ENCODE peak calls at places on chromosome 15, in five cellular contexts. T, Z, D, M and H are unnamed samples.

GRCh38 chr15:92848852-92849598 is 51.1 kb upstream of the CHD2 start:
- DNase-seq in M (peak), T (no peak), D (peak), Z (no peak), H (peak)

GRCh38 chr15:58546635-58547627 is 115.1 kb downstream of the LIPC start:
- DNase-seq in Z (peak), T (peak), D (peak), M (peak), H (peak)

GRCh38 chr15:64975390-64975789 is 14.3 kb downstream of the SPG21 start:
- DNase-seq in D (no peak), T (no peak), Z (no peak), M (peak), H (no peak)

GRCh38 chr15:101494251-101494796 is 4.8 kb upstream of the PCSK6 start:
- DNase-seq in Z (no peak), M (no peak), T (no peak), D (no peak), H (no peak)

GRCh38 chr15:79702621-79703020 is 194.2 kb downstream of the MTHFS start:
- DNase-seq in M (peak), D (peak), Z (no peak), T (no peak), H (no peak)

GRCh38 chr15:64180235-64180824 is 17.5 kb upstream of the PPIB start:
- DNase-seq in M (no peak), T (no peak), Z (no peak), D (no peak), H (no peak)

GRCh38 chr15:63292771-63293170 is 15.4 kb downstream of the APH1B start:
- DNase-seq in M (peak), D (peak), Z (no peak), T (no peak), H (peak)

GRCh38 chr15:51726302-51727073 is 11.0 kb downstream of the LYSMD2 start:
- DNase-seq in Z (peak), T (peak), M (peak), D (peak), H (peak)

GRCh38 chr15:33154366-33155166 is 39.9 kb downstream of the FMN1 start:
- DNase-seq in M (peak), Z (no peak), D (peak), T (no peak), H (peak)

GRCh38 chr15:92062505-92062904 is 209.0 kb downstream of the SLCO3A1 start:
- DNase-seq in Z (no peak), M (no peak), D (no peak), T (no peak), H (no peak)

GRCh38 chr15:73596214-73596613 is 37.0 kb downstream of the NPTN start:
- DNase-seq in M (no peak), T (no peak), Z (no peak), D (peak), H (no peak)

GRCh38 chr15:74958320-74958907 is 1.8 kb upstream of the RPP25 start:
- DNase-seq in T (peak), Z (peak), M (no peak), D (no peak), H (no peak)

GRCh38 chr15:81253846-81254245 is 57.2 kb downstream of the IL16 start:
- DNase-seq in Z (no peak), D (no peak), M (no peak), T (no peak), H (no peak)

GRCh38 chr15:29675791-29676301 is 146.4 kb downstream of the TJP1 start:
- DNase-seq in T (no peak), Z (no peak), M (no peak), D (no peak), H (no peak)

GRCh38 chr15:43648649-43649429 is at the start of gene CATSPER2:
- DNase-seq in Z (no peak), M (no peak), T (no peak), D (no peak), H (no peak)

GRCh38 chr15:29913528-29914135 is 91.4 kb upstream of the TJP1 start:
- DNase-seq in M (peak), Z (no peak), D (peak), T (no peak), H (peak)

GRCh38 chr15:28919679-28920655 is 34.2 kb downstream of the APBA2 start:
- DNase-seq in D (no peak), M (no peak), Z (no peak), T (no peak), H (no peak)

GRCh38 chr15:67186226-67186649 is 68.2 kb downstream of the AAGAB start:
- DNase-seq in T (peak), D (no peak), Z (peak), M (no peak), H (peak)

GRCh38 chr15:38665586-38665985 is 101.0 kb upstream of the RASGRP1 start:
- DNase-seq in M (no peak), T (no peak), D (no peak), Z (no peak), H (no peak)

GRCh38 chr15:30023798-30024295 is 58.9 kb upstream of the GOLGA8J start:
- DNase-seq in D (peak), Z (no peak), T (no peak), M (peak), H (peak)

GRCh38 chr15:39242345-39242744 is 338.5 kb upstream of the THBS1 start:
- DNase-seq in D (peak), M (peak), Z (no peak), T (no peak), H (peak)

GRCh38 chr15:88649753-88650551 is 11.1 kb downstream of the ISG20 start:
- DNase-seq in M (no peak), D (no peak), Z (no peak), T (no peak), H (no peak)

GRCh38 chr15:98956796-98957553 is 50.6 kb downstream of the PGPEP1L start:
- DNase-seq in M (no peak), Z (no peak), D (no peak), T (no peak), H (no peak)

GRCh38 chr15:89998923-89999675 is 2.0 kb upstream of the ZNF710 start:
- DNase-seq in Z (no peak), D (no peak), M (no peak), T (no peak), H (no peak)

GRCh38 chr15:58453931-58454793 is 22.4 kb downstream of the LIPC start:
- DNase-seq in M (no peak), T (no peak), Z (no peak), D (no peak), H (no peak)

GRCh38 chr15:26674467-26674866 is 98.4 kb downstream of the GABRB3 start:
- DNase-seq in T (no peak), D (no peak), Z (no peak), M (no peak), H (no peak)

GRCh38 chr15:92843819-92844218 is 56.3 kb upstream of the CHD2 start:
- DNase-seq in Z (no peak), D (no peak), T (no peak), M (no peak), H (no peak)

GRCh38 chr15:31141792-31142191 is 40.3 kb upstream of the TRPM1 start:
- DNase-seq in T (no peak), Z (no peak), M (no peak), D (no peak), H (no peak)

GRCh38 chr15:91950054-91950453 is 96.5 kb downstream of the SLCO3A1 start:
- DNase-seq in D (no peak), T (no peak), Z (no peak), M (no peak), H (no peak)

GRCh38 chr15:77083381-77084160 is 12.7 kb upstream of the TSPAN3 start:
- DNase-seq in D (peak), M (peak), Z (peak), T (peak), H (peak)

GRCh38 chr15:80849308-80849707 is 70.1 kb downstream of the CEMIP start:
- DNase-seq in M (peak), D (peak), Z (no peak), T (peak), H (peak)

GRCh38 chr15:66704019-66704782 is 2.2 kb downstream of the SMAD6 start:
- DNase-seq in Z (no peak), M (no peak), T (no peak), D (no peak), H (no peak)

GRCh38 chr15:83276661-83277060 is 7.8 kb downstream of the BNC1 start:
- DNase-seq in D (peak), T (no peak), M (peak), Z (no peak), H (no peak)

GRCh38 chr15:83107841-83108181 is 366 bp downstream of the TM6SF1 start:
- DNase-seq in Z (peak), D (no peak), M (no peak), T (no peak), H (no peak)

GRCh38 chr15:63172376-63173115 is 15.3 kb upstream of the RPS27L start:
- DNase-seq in Z (peak), T (no peak), D (no peak), M (no peak), H (no peak)

GRCh38 chr15:99120050-99120777 is 15.3 kb downstream of the SYNM start:
- DNase-seq in M (no peak), D (no peak), Z (peak), T (no peak), H (no peak)

GRCh38 chr15:62066663-62067447 is at the start of gene C2CD4A:
- DNase-seq in M (peak), Z (peak), D (peak), T (peak), H (peak)
- TF ChIP-seq CTCF in M (peak), Z (peak), D (peak), T (no peak), H (peak)

DNA sequence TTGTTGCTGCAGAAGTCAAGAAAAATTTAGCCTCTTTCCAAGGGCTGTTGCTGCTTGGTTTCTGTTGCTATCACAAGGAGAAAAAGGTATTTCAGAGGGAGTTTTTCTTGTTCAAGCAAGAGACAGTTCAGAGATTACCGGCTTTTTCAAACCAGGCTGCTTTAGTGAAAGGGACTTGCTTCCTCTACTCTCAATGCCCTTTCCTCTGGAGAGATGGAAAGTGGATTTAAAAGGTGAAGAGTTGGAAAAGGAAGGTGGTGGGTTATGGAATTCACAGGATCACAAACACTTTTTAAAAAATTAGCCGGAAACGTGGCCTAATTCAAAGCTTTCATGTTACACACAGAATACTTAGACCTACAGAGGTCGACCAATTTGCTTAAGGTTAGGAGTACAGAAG is 1.1 kb downstream of the PARP6 start:
- DNase-seq in Z (no peak), M (no peak), T (no peak), D (no peak), H (no peak)
- H3K4me3 ChIP-seq in Z (peak), M (peak), T (peak), D (no peak), H (peak)

DNA sequence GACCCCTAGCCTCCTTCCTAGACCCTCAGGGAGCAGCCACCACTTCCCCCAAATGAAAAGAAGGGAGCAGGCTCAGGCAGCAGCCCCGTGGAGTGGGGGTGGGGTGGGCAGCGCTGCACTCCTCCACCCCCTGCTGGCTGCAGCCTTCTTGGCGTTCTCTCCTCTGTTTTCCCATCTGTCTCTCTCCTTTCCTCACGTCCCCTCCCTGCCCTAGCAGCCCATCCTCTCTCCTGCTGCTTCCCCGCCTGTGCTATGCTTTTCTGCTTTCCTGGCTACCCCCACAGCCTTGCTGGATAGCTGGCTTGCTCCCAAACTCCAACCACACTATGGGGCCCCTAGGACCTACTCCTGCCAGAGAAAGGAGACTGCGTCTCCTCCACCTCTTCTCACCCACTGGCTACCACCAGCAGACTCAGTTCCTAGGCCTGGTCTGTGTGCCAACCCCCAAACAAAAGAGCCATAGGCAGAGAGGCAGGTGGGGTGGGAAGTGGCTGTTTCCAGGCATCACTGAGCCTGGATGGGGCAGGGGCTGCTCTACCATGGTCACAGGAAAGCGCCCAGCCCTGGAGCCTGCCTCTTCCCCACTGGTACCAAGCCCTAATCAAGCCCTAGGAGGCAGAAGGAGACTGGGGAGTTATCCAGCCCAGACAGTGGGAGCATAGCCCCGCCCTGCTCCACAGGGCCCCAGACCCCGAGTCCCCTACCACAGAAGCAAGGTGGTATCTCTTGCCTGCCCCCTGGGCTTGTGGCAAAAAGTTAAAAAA is 3.4 kb upstream of the DISP2 start:
- DNase-seq in D (peak), M (peak), Z (peak), T (no peak), H (peak)
- TF ChIP-seq CTCF in D (peak), M (peak), Z (peak), T (no peak), H (peak)

GRCh38 chr15:55587321-55588069 is 650 bp downstream of the PYGO1 start:
- DNase-seq in T (peak), D (peak), Z (peak), M (peak), H (peak)

GRCh38 chr15:55588070-55588817 is at the start of gene PYGO1:
- DNase-seq in T (peak), D (peak), Z (peak), M (peak), H (peak)

GRCh38 chr15:55588818-55589122 is 625 bp upstream of the PYGO1 start:
- DNase-seq in Z (no peak), D (no peak), T (no peak), M (no peak), H (no peak)

GRCh38 chr15:55589297-55589696 is 1.2 kb upstream of the PYGO1 start:
- DNase-seq in M (peak), T (no peak), Z (no peak), D (no peak), H (no peak)

GRCh38 chr15:55586808-55587207 is 1.3 kb downstream of the PYGO1 start:
- DNase-seq in D (peak), Z (no peak), M (no peak), T (peak), H (no peak)
- H3K4me3 ChIP-seq in D (peak), Z (peak), M (peak), T (peak), H (peak)

GRCh38 chr15:42155546-42156265 is 730 bp downstream of the PLA2G4F start:
- DNase-seq in M (no peak), T (no peak), D (no peak), Z (no peak), H (no peak)

GRCh38 chr15:42154576-42155355 is 1.7 kb downstream of the PLA2G4F start:
- DNase-seq in D (no peak), Z (no peak), T (no peak), M (no peak), H (no peak)

GRCh38 chr15:42157981-42158765 is 1.7 kb upstream of the PLA2G4F start:
- DNase-seq in Z (no peak), D (peak), M (peak), T (no peak), H (peak)

GRCh38 chr15:42157381-42157780 is 945 bp upstream of the PLA2G4F start:
- DNase-seq in Z (no peak), T (no peak), D (no peak), M (no peak), H (no peak)

DNA sequence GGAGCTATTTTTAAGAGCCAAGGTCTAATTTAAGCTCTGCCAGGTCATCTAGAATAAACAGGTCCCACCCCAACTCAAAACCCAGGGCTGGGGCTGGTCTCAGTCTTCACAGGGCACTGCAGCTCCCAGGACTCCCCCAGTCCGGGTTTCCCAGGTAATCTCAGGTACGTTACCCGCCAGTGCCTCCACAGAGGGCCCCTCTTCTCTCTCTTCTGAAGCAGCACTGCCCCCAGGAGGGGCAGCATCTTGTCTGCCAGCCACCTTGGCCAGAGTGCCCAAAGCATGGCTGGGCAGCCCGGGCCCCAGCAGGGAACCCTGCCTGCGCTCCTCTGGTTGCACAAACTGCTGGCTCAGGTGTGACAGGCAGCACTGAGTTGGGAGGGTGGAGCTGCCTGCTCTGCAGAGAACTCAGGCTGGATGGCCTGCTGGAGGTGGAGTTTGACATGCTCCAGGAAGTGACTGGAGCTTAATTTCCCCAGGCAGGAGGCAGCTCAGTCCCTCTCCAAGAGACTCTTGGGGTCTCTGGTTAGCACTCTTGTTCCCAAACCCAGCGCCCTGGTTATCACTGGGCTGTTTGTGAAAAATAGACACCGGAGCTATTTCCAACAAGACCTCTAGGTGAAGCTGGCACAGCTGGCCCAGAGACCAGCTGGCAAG is at the start of gene PLA2G4F:
- DNase-seq in Z (peak), T (no peak), M (no peak), D (no peak), H (no peak)
- TF ChIP-seq CTCF in Z (no peak), T (no peak), M (no peak), D (no peak), H (no peak)

GRCh38 chr15:49620658-49621326 is at the start of the genes DTWD1 and FAM227B:
- DNase-seq in Z (peak), M (peak), T (peak), D (peak), H (peak)

GRCh38 chr15:49621327-49622210 is 721 bp downstream of the DTWD1 start:
- DNase-seq in D (peak), Z (no peak), M (peak), T (peak), H (peak)

GRCh38 chr15:49622561-49622960 is 1.7 kb downstream of the DTWD1 start:
- DNase-seq in T (peak), Z (no peak), M (peak), D (peak), H (peak)

GRCh38 chr15:49625460-49626036 is 4.7 kb downstream of the DTWD1 start:
- DNase-seq in M (peak), T (peak), D (no peak), Z (no peak), H (no peak)

DNA sequence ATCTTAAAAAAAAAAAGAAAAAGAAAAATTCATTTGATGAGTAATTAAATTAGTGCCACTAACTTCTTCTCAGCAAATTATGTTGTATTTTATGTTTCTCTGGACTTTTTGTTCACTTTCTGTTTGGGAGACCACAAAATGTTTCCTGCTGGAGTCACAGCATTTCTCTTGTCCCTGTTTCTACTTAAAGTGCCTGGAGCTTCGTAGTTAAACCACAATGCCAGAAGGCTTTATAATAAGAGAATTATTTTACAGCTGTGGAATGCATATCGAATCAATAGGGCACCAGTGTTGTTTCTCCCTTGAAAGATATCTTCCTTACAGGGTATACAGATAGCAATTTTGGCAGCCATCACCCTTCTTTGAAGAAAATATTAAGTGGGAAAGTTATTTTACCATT is 3.2 kb downstream of the DTWD1 start:
- DNase-seq in M (peak), Z (no peak), D (peak), T (no peak), H (no peak)
- H3K4me3 ChIP-seq in M (no peak), Z (no peak), D (no peak), T (no peak), H (no peak)

GRCh38 chr15:69604050-69604378 is 151.4 kb downstream of the RPLP1 start:
- DNase-seq in T (peak), M (no peak), Z (no peak), D (no peak), H (no peak)
- TF ChIP-seq CTCF in T (peak), M (no peak), Z (no peak), D (no peak), H (no peak)